ENCODE peak calls at places on chromosomes 1 and 21, in six cellular contexts. One of them, this sample, is unnamed.
A peak's percentile ranks its signal among the peaks of the same experiment; 100 is the strongest.

GRCh38 chr1:184843732-184844495 is 89.3 kb upstream of the EDEM3 start:
- DNase-seq in HEK293T: no peak
- DNase-seq in EH: no peak
- DNase-seq in HFF-Myc: no peak
- DNase-seq in HCEC 1CT: no peak
- DNase-seq in stimulated activated CD4-positive, alpha-beta T cell treated with anti-CD3 and anti-CD28 coated beads, TNF-alpha, amount 100 ng/mL, for 4 hours: no peak
- DNase-seq in this sample: peak; percentile 34

GRCh38 chr1:15220825-15221431 is 26.1 kb upstream of the FHAD1 start:
- DNase-seq in stimulated activated CD4-positive, alpha-beta T cell treated with anti-CD3 and anti-CD28 coated beads, TNF-alpha, amount 100 ng/mL, for 4 hours: no peak
- DNase-seq in EH: no peak
- DNase-seq in HFF-Myc: no peak
- DNase-seq in HEK293T: no peak
- DNase-seq in HCEC 1CT: no peak
- DNase-seq in this sample: no peak

GRCh38 chr1:245353411-245353810 is 198.6 kb downstream of the KIF26B start:
- DNase-seq in stimulated activated CD4-positive, alpha-beta T cell treated with anti-CD3 and anti-CD28 coated beads, TNF-alpha, amount 100 ng/mL, for 4 hours: no peak
- DNase-seq in HCEC 1CT: no peak
- DNase-seq in HEK293T: no peak
- DNase-seq in EH: no peak
- DNase-seq in HFF-Myc: no peak
- DNase-seq in this sample: no peak

GRCh38 chr1:201886103-201886885 is 2.4 kb upstream of the SHISA4 start:
- DNase-seq in EH: peak; percentile 21
- DNase-seq in HEK293T: no peak
- DNase-seq in HCEC 1CT: no peak
- DNase-seq in stimulated activated CD4-positive, alpha-beta T cell treated with anti-CD3 and anti-CD28 coated beads, TNF-alpha, amount 100 ng/mL, for 4 hours: no peak
- DNase-seq in HFF-Myc: no peak
- DNase-seq in this sample: no peak

GRCh38 chr1:21775985-21776562 is 6.9 kb downstream of the USP48 start:
- DNase-seq in HFF-Myc: no peak
- DNase-seq in HEK293T: no peak
- DNase-seq in HCEC 1CT: peak; percentile 61
- DNase-seq in stimulated activated CD4-positive, alpha-beta T cell treated with anti-CD3 and anti-CD28 coated beads, TNF-alpha, amount 100 ng/mL, for 4 hours: no peak
- DNase-seq in EH: peak; percentile 81
- DNase-seq in this sample: no peak

GRCh38 chr1:1910033-1910465 is 5.0 kb upstream of the CALML6 start:
- DNase-seq in stimulated activated CD4-positive, alpha-beta T cell treated with anti-CD3 and anti-CD28 coated beads, TNF-alpha, amount 100 ng/mL, for 4 hours: no peak
- DNase-seq in HEK293T: no peak
- DNase-seq in HFF-Myc: no peak
- DNase-seq in HCEC 1CT: no peak
- DNase-seq in EH: no peak
- DNase-seq in this sample: no peak

GRCh38 chr1:205226868-205227583 is 720 bp upstream of the TMCC2 start:
- DNase-seq in HFF-Myc: no peak
- DNase-seq in HCEC 1CT: peak; percentile 45
- DNase-seq in EH: peak; percentile 54
- DNase-seq in HEK293T: no peak
- DNase-seq in stimulated activated CD4-positive, alpha-beta T cell treated with anti-CD3 and anti-CD28 coated beads, TNF-alpha, amount 100 ng/mL, for 4 hours: no peak
- DNase-seq in this sample: no peak

GRCh38 chr21:44666401-44667320 is at the start of gene KRTAP12-2:
- DNase-seq in EH: no peak
- DNase-seq in HCEC 1CT: no peak
- DNase-seq in stimulated activated CD4-positive, alpha-beta T cell treated with anti-CD3 and anti-CD28 coated beads, TNF-alpha, amount 100 ng/mL, for 4 hours: no peak
- DNase-seq in HFF-Myc: no peak
- DNase-seq in HEK293T: no peak
- DNase-seq in this sample: peak; percentile 18

GRCh38 chr1:204601979-204602653 is 83.4 kb downstream of the LRRN2 start:
- DNase-seq in HEK293T: no peak
- DNase-seq in HCEC 1CT: no peak
- DNase-seq in stimulated activated CD4-positive, alpha-beta T cell treated with anti-CD3 and anti-CD28 coated beads, TNF-alpha, amount 100 ng/mL, for 4 hours: no peak
- DNase-seq in HFF-Myc: no peak
- DNase-seq in EH: no peak
- DNase-seq in this sample: no peak

GRCh38 chr21:42315296-42315891 is at the start of gene TFF3:
- DNase-seq in stimulated activated CD4-positive, alpha-beta T cell treated with anti-CD3 and anti-CD28 coated beads, TNF-alpha, amount 100 ng/mL, for 4 hours: no peak
- DNase-seq in HFF-Myc: no peak
- DNase-seq in HEK293T: no peak
- DNase-seq in EH: no peak
- DNase-seq in HCEC 1CT: no peak
- DNase-seq in this sample: no peak

GRCh38 chr1:212981571-212982328 is 31.4 kb downstream of the VASH2 start:
- DNase-seq in EH: no peak
- DNase-seq in HEK293T: no peak
- DNase-seq in HFF-Myc: no peak
- DNase-seq in HCEC 1CT: no peak
- DNase-seq in stimulated activated CD4-positive, alpha-beta T cell treated with anti-CD3 and anti-CD28 coated beads, TNF-alpha, amount 100 ng/mL, for 4 hours: no peak
- DNase-seq in this sample: no peak

GRCh38 chr1:39861003-39861402 is 22.3 kb downstream of the TRIT1 start:
- DNase-seq in HEK293T: no peak
- DNase-seq in stimulated activated CD4-positive, alpha-beta T cell treated with anti-CD3 and anti-CD28 coated beads, TNF-alpha, amount 100 ng/mL, for 4 hours: no peak
- DNase-seq in HFF-Myc: no peak
- DNase-seq in HCEC 1CT: no peak
- DNase-seq in EH: no peak
- DNase-seq in this sample: no peak

GRCh38 chr1:235307158-235308124 is 20.5 kb downstream of the ARID4B start:
- DNase-seq in stimulated activated CD4-positive, alpha-beta T cell treated with anti-CD3 and anti-CD28 coated beads, TNF-alpha, amount 100 ng/mL, for 4 hours: no peak
- DNase-seq in HEK293T: no peak
- DNase-seq in HCEC 1CT: peak; percentile 28
- DNase-seq in HFF-Myc: no peak
- DNase-seq in EH: peak; percentile 46
- DNase-seq in this sample: no peak

This sample was measured in stimulated activated effector memory CD8-positive, alpha-beta T cell treated with anti-CD3 and anti-CD28 coated beads, Interleukin-12 subunit alpha, Interleukin-12 subunit beta, amount 100 ng/mL, for 72 hours.